ENCODE peak calls at places on chromosomes 1 and 21, in ten cellular contexts. J, O, M, C, B, V, Z, X, E and Q are unnamed samples.

GRCh38 chr1:86706018-86706417 is 1.6 kb downstream of the SH3GLB1 start:
- DNase-seq in X (no peak), B (no peak), Z (no peak), C (no peak), V (no peak), E (no peak), M (no peak), J (no peak), O (no peak), Q (no peak)

GRCh38 chr1:202760589-202760988 is 47.6 kb downstream of the KDM5B start:
- DNase-seq in E (no peak), V (no peak), J (no peak), B (no peak), X (no peak), O (no peak), C (no peak), Z (no peak), M (no peak), Q (no peak)

GRCh38 chr1:11838349-11839272 is 9.0 kb downstream of the NPPA start:
- DNase-seq in X (no peak), O (peak), M (peak), J (peak), V (peak), C (peak), Z (no peak), B (peak), E (peak), Q (peak)

GRCh38 chr1:219710529-219711194 is 97.8 kb upstream of the ZC3H11B start:
- DNase-seq in V (no peak), O (peak), C (no peak), X (peak), Z (peak), M (no peak), J (peak), E (no peak), B (no peak), Q (peak)

GRCh38 chr1:69172003-69173000 is 395.4 kb upstream of the LRRC7 start:
- DNase-seq in C (no peak), B (no peak), E (no peak), V (no peak), M (no peak), Z (no peak), O (peak), J (peak), X (no peak), Q (peak)

GRCh38 chr21:31220567-31220966 is 123.5 kb downstream of the TIAM1 start:
- DNase-seq in O (no peak), Z (no peak), B (no peak), X (no peak), M (no peak), C (no peak), V (no peak), E (peak), J (peak), Q (peak)

GRCh38 chr21:45308211-45309068 is 20.7 kb upstream of the POFUT2 start:
- DNase-seq in O (peak), B (no peak), C (no peak), E (no peak), X (no peak), Z (no peak), V (peak), M (no peak), J (peak), Q (peak)

GRCh38 chr1:164880199-164880598 is 321.2 kb downstream of the PBX1 start:
- DNase-seq in X (no peak), J (no peak), E (no peak), Z (no peak), C (no peak), O (no peak), M (no peak), B (no peak), V (no peak), Q (no peak)

GRCh38 chr1:213977486-213977842 is 10.3 kb upstream of the PROX1 start:
- DNase-seq in E (no peak), V (peak), C (no peak), O (no peak), Z (no peak), M (no peak), J (peak), B (no peak), X (no peak), Q (no peak)

GRCh38 chr1:89918794-89919155 is 76.1 kb upstream of the ZNF326 start:
- DNase-seq in J (no peak), X (no peak), Z (no peak), E (no peak), C (no peak), V (no peak), O (no peak), M (no peak), B (no peak), Q (no peak)

GRCh38 chr21:34530264-34530663 is 18.3 kb upstream of the KCNE1 start:
- DNase-seq in M (no peak), B (no peak), O (peak), X (no peak), E (no peak), V (no peak), Z (peak), J (peak), C (no peak), Q (peak)

GRCh38 chr21:46599251-46599572 is 5.7 kb downstream of the S100B start:
- DNase-seq in M (no peak), C (no peak), E (peak), J (peak), B (peak), X (no peak), O (peak), V (peak), Z (peak), Q (peak)

GRCh38 chr1:48688102-48688760 is 88.5 kb downstream of the BEND5 start:
- DNase-seq in X (peak), O (no peak), C (no peak), M (no peak), J (no peak), V (no peak), Z (no peak), B (peak), E (no peak), Q (peak)

GRCh38 chr1:106924360-106924759 is 132.1 kb upstream of the PRMT6 start:
- DNase-seq in B (no peak), C (no peak), M (no peak), X (no peak), E (no peak), J (peak), Z (peak), O (peak), V (no peak), Q (peak)

GRCh38 chr1:200153277-200154055 is 126.0 kb downstream of the NR5A2 start:
- DNase-seq in M (no peak), E (no peak), Z (no peak), O (no peak), X (no peak), C (no peak), J (no peak), V (no peak), B (no peak), Q (no peak)

GRCh38 chr1:211259596-211260126 is 495 bp downstream of the RCOR3 start:
- DNase-seq in C (peak), X (no peak), O (no peak), M (peak), J (peak), Z (no peak), B (no peak), E (peak), V (peak), Q (peak)

GRCh38 chr1:23544444-23545389 is 13.7 kb upstream of the E2F2 start:
- DNase-seq in E (peak), X (no peak), C (peak), O (peak), B (peak), Z (no peak), J (peak), V (peak), M (peak), Q (peak)

GRCh38 chr1:156524481-156524869 is 23.9 kb upstream of the MEF2D start:
- DNase-seq in E (no peak), J (no peak), O (no peak), M (no peak), C (no peak), V (no peak), B (no peak), Z (no peak), X (no peak), Q (no peak)

GRCh38 chr1:207876129-207876528 is 34.8 kb downstream of the CD34 start:
- DNase-seq in M (no peak), V (peak), E (no peak), Z (no peak), J (no peak), B (no peak), C (peak), O (no peak), X (no peak), Q (no peak)

GRCh38 chr1:199082778-199083389 is 444.0 kb downstream of the PTPRC start:
- DNase-seq in V (no peak), B (no peak), J (no peak), C (no peak), O (no peak), M (no peak), X (no peak), Z (no peak), E (no peak), Q (no peak)

GRCh38 chr1:224459936-224460335 is 25.3 kb upstream of the WDR26 start:
- DNase-seq in M (no peak), B (no peak), O (no peak), Z (no peak), X (no peak), C (no peak), E (no peak), V (no peak), J (no peak), Q (no peak)

GRCh38 chr1:201025571-201026002 is 2.1 kb upstream of the KIF21B start:
- DNase-seq in V (no peak), E (no peak), C (no peak), Z (no peak), M (no peak), B (peak), O (peak), X (no peak), J (peak), Q (peak)

GRCh38 chr1:38266197-38266520 is 219.6 kb upstream of the POU3F1 start:
- DNase-seq in J (no peak), B (peak), O (no peak), Z (no peak), V (no peak), X (no peak), E (no peak), C (no peak), M (no peak), Q (no peak)

GRCh38 chr21:14383596-14384210 is 757 bp upstream of the HSPA13 start:
- DNase-seq in C (no peak), O (peak), X (no peak), M (no peak), B (no peak), Z (no peak), E (no peak), J (no peak), V (no peak), Q (peak)

GRCh38 chr1:24374891-24375786 is 38.4 kb downstream of the STPG1 start:
- DNase-seq in J (peak), M (no peak), Z (no peak), B (peak), X (no peak), E (no peak), C (no peak), O (no peak), V (no peak), Q (no peak)

GRCh38 chr1:23555949-23556640 is 3.2 kb downstream of the ID3 start:
- DNase-seq in J (peak), Z (no peak), M (no peak), E (no peak), C (no peak), B (no peak), V (peak), X (peak), O (peak), Q (peak)

GRCh38 chr1:168386949-168387586 is 106.4 kb downstream of the TBX19 start:
- DNase-seq in C (peak), V (peak), O (no peak), J (peak), X (peak), B (no peak), E (no peak), Z (no peak), M (peak), Q (peak)

GRCh38 chr1:97119775-97120174 is 398.2 kb downstream of the PTBP2 start:
- DNase-seq in Z (no peak), M (no peak), J (no peak), V (no peak), E (no peak), C (no peak), O (no peak), X (no peak), B (no peak), Q (no peak)

GRCh38 chr1:223819730-223820514 is 25.8 kb downstream of the TP53BP2 start:
- DNase-seq in O (no peak), M (no peak), C (no peak), X (no peak), Z (no peak), J (peak), B (peak), V (no peak), E (no peak), Q (peak)

GRCh38 chr1:27979151-27979858 is 19.5 kb downstream of the XKR8 start:
- DNase-seq in B (peak), C (no peak), V (no peak), Z (no peak), J (peak), E (peak), O (peak), M (no peak), X (peak), Q (peak)

GRCh38 chr21:29487154-29487553 is 188.4 kb downstream of the BACH1 start:
- DNase-seq in M (no peak), E (no peak), O (no peak), Z (no peak), X (no peak), C (no peak), V (no peak), B (no peak), J (no peak), Q (no peak)

GRCh38 chr1:23553206-23553895 is 6.0 kb downstream of the ID3 start:
- DNase-seq in O (no peak), E (no peak), X (no peak), B (no peak), C (no peak), Z (no peak), J (no peak), M (no peak), V (no peak), Q (no peak)

GRCh38 chr21:42734323-42734971 is 81.0 kb downstream of the PDE9A start:
- DNase-seq in E (no peak), C (no peak), Z (no peak), B (peak), J (no peak), O (no peak), X (no peak), V (no peak), M (no peak), Q (no peak)

GRCh38 chr1:161910516-161911077 is 113.1 kb downstream of the OLFML2B start:
- DNase-seq in O (no peak), E (no peak), C (no peak), B (no peak), V (no peak), M (no peak), X (no peak), J (peak), Z (no peak), Q (peak)

GRCh38 chr1:8560611-8561544 is 243.0 kb downstream of the SLC45A1 start:
- DNase-seq in Z (no peak), B (peak), X (peak), V (peak), C (no peak), O (peak), J (peak), M (peak), E (peak), Q (peak)

DNA sequence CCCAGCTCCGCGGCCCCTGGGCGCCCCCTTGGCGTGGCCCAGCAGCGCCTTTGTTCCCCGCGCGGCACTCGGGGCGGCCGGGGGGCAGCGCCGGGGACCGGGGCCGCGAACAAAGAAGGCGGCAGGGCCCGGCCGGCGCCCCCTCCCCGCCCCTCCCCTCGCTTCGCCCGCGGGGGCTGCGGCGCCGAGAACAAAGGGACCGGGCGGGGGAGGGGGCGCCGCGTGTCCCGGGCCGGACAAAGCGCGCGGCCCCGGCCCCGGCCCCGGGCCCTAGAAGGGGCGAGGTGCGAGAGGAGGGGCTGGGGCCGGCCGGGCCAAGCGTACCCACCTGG is 448 bp downstream of the MARCKSL1 start:
- DNase-seq in O (no peak), V (no peak), C (no peak), M (no peak), B (no peak), E (no peak), X (no peak), Z (no peak), J (no peak), Q (no peak)
- TF ChIP-seq CTCF in O (no peak), V (no peak), C (no peak), M (no peak), B (no peak), E (no peak), X (no peak), Z (no peak), J (no peak), Q (no peak)

DNA sequence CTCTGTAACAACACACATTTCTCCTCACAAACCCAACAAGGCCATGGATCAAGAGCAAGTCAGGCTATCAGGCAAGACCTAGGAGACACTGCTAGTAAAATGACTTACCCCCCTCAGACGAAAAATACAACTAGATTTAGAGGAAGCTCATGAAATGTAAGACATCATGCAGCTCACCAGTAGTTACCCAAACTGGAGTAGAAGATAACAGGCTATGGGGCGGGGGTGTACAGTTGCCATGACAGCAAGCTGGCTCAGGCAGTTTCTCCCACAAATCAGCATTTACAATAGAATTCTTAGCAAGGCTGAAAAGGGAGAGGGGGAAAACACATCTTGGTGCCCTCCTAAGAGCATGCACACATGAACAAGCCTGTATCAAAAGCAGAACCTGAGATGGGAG is 13.9 kb downstream of the TPM3 start:
- DNase-seq in M (no peak), J (no peak), O (no peak), B (no peak), E (no peak), V (no peak), Z (no peak), C (no peak), X (no peak), Q (no peak)
- H3K4me3 ChIP-seq in M (no peak), J (no peak), O (no peak), B (no peak), E (no peak), V (no peak), Z (no peak), C (no peak), X (no peak), Q (no peak)

GRCh38 chr21:38478782-38479181 is 19.5 kb downstream of the ERG start:
- DNase-seq in E (no peak), V (no peak), J (no peak), O (peak), C (no peak), Z (no peak), B (no peak), M (no peak), X (no peak), Q (peak)
- TF ChIP-seq CTCF in E (no peak), V (no peak), J (no peak), O (no peak), C (no peak), Z (no peak), B (no peak), M (no peak), X (no peak), Q (no peak)

GRCh38 chr1:114551400-114551799 is 30.0 kb downstream of the BCAS2 start:
- DNase-seq in Z (no peak), B (peak), C (no peak), X (no peak), V (no peak), M (no peak), J (no peak), O (peak), E (no peak), Q (no peak)
- H3K4me3 ChIP-seq in Z (no peak), B (no peak), C (no peak), X (no peak), V (no peak), M (no peak), J (no peak), O (no peak), E (no peak), Q (no peak)